ENCODE peak calls at places on chromosome 16, in nine cellular contexts. X is sigmoid colon; D is activated naive CD8-positive, alpha-beta T cell treated with anti-CD3 and anti-CD28 coated beads, Interleukin-2, amount 50 U/mL, for 24 hours; K is A549; O is tibial artery; Z is H9; J is activated T-helper 1 cell treated with anti-CD3 and anti-CD28 coated beads, Interleukin-12 subunit alpha, Interleukin-12 subunit beta, Interleukin-2, Interleukin-4 antibody, amounts not matched to agents 30 ng/mL and 10 ng/mL and 1 ng/mL, durations not matched to agents 14 hours and 24 hours and 36 hours; N is stimulated activated CD4-positive, alpha-beta T cell treated with anti-CD3 and anti-CD28 coated beads, Interleukin-1b, Interleukin-23, amount 100 ng/mL, for 1 hour; E is NCI-H1930. P is an unnamed sample.

GRCh38 chr16:78154729-78155461 is 55.4 kb downstream of the WWOX start:
- DNase-seq in X (no peak), E (no peak), N (no peak), Z (no peak), K (no peak), J (no peak), O (no peak), D (no peak), P (no peak)

GRCh38 chr16:2775765-2776499 is 1.1 kb downstream of the ELOB start:
- DNase-seq in N (no peak), K (no peak), J (no peak), E (no peak), D (no peak), X (peak; percentile 30), Z (no peak), O (no peak), P (peak; percentile 2)

GRCh38 chr16:83116274-83116892 is 489.6 kb downstream of the CDH13 start:
- DNase-seq in O (no peak), D (no peak), Z (peak; percentile 46), K (no peak), N (no peak), X (no peak), E (no peak), J (no peak), P (no peak)

GRCh38 chr16:86609115-86609514 is 30.8 kb downstream of the FOXL1 start:
- DNase-seq in Z (no peak), X (no peak), O (no peak), E (no peak), D (no peak), K (no peak), N (no peak), J (no peak), P (no peak)

GRCh38 chr16:268141-269053 is 7.3 kb downstream of the RGS11 start:
- DNase-seq in D (no peak), Z (peak; percentile 38), X (no peak), J (no peak), N (no peak), K (no peak), E (no peak), O (no peak), P (no peak)

GRCh38 chr16:56332464-56333079 is 92.8 kb downstream of the AMFR start:
- DNase-seq in O (peak; percentile 45), E (no peak), K (peak; percentile 79), J (no peak), D (no peak), X (no peak), N (no peak), Z (peak; percentile 93), P (peak; percentile 78)

GRCh38 chr16:14364112-14364385 is 266.0 kb downstream of the PARN start:
- DNase-seq in N (no peak), D (no peak), K (no peak), J (no peak), Z (no peak), E (no peak), O (no peak), X (no peak), P (no peak)

GRCh38 chr16:4327782-4328579 is 12.1 kb downstream of the GLIS2 start:
- DNase-seq in E (no peak), N (no peak), J (no peak), O (peak; percentile 78), D (peak; percentile 66), X (peak; percentile 93), K (no peak), Z (peak; percentile 88), P (peak; percentile 87)

GRCh38 chr16:89476379-89476778 is 14.0 kb downstream of the ANKRD11 start:
- DNase-seq in D (no peak), X (no peak), E (no peak), J (no peak), Z (no peak), K (no peak), O (no peak), N (no peak), P (no peak)

GRCh38 chr16:15055141-15056053 is 477 bp downstream of the NTAN1 start:
- DNase-seq in Z (no peak), J (no peak), K (peak; percentile 30), E (peak; percentile 65), N (no peak), O (peak; percentile 46), X (peak; percentile 82), D (peak; percentile 70), P (peak; percentile 71)